ENCODE peak calls at places on chromosomes 7 and 10, in four cellular contexts. E, S, Z and R are unnamed samples.

GRCh38 chr10:58318346-58318745 is 16.5 kb upstream of the UBE2D1 start:
- DNase-seq in S (no peak), Z (no peak), E (no peak), R (no peak)

GRCh38 chr7:102472126-102473041 is 6.3 kb downstream of the POLR2J start:
- DNase-seq in S (peak; percentile 50), Z (no peak), E (no peak), R (no peak)

GRCh38 chr7:91089382-91089963 is 174.8 kb upstream of the FZD1 start:
- DNase-seq in S (peak; percentile 32), E (peak; percentile 24), Z (peak; percentile 16), R (no peak)

GRCh38 chr7:133530682-133531081 is 277.8 kb downstream of the EXOC4 start:
- DNase-seq in Z (no peak), S (no peak), E (no peak), R (no peak)

GRCh38 chr7:4066626-4067475 is 615.2 kb upstream of the FOXK1 start:
- DNase-seq in S (no peak), Z (no peak), E (no peak), R (no peak)

GRCh38 chr10:113538131-113538530 is 14.7 kb upstream of the HABP2 start:
- DNase-seq in E (no peak), Z (no peak), S (no peak), R (no peak)

GRCh38 chr7:31095286-31096197 is 43.4 kb downstream of the ADCYAP1R1 start:
- DNase-seq in Z (no peak), E (no peak), S (no peak), R (no peak)

GRCh38 chr10:59508296-59508695 is 145.9 kb upstream of the FAM13C start:
- DNase-seq in E (no peak), S (no peak), Z (no peak), R (no peak)

GRCh38 chr7:81478664-81479063 is 291.2 kb downstream of the HGF start:
- DNase-seq in S (no peak), E (no peak), Z (peak; percentile 77), R (no peak)

GRCh38 chr10:77637474-77637985 is at the start of gene KCNMA1:
- DNase-seq in S (no peak), Z (no peak), E (peak; percentile 55), R (no peak)

GRCh38 chr10:93590638-93591037 is 10.4 kb downstream of the RBP4 start:
- DNase-seq in Z (no peak), E (no peak), S (no peak), R (no peak)

GRCh38 chr7:38465946-38466345 is 165.2 kb downstream of the AMPH start:
- DNase-seq in S (no peak), Z (no peak), E (no peak), R (no peak)

GRCh38 chr10:23694921-23695824 is 256.3 kb downstream of the OTUD1 start:
- DNase-seq in S (no peak), Z (no peak), E (no peak), R (no peak)

GRCh38 chr7:400901-401485 is 111.0 kb downstream of the FOXL3 start:
- DNase-seq in S (no peak), Z (no peak), E (no peak), R (no peak)

GRCh38 chr10:116241642-116242405 is 31.2 kb downstream of the GFRA1 start:
- DNase-seq in E (no peak), Z (no peak), S (no peak), R (no peak)

GRCh38 chr10:132167976-132168375 is 18.8 kb upstream of the DPYSL4 start:
- DNase-seq in Z (no peak), S (no peak), E (no peak), R (no peak)

GRCh38 chr7:44307301-44307900 is 18.0 kb downstream of the CAMK2B start:
- DNase-seq in S (peak; percentile 24), Z (peak; percentile 16), E (peak; percentile 59), R (no peak)

GRCh38 chr7:29278362-29279070 is 83.9 kb downstream of the CHN2 start:
- DNase-seq in E (no peak), Z (no peak), S (no peak), R (no peak)

GRCh38 chr10:44928462-44928861 is 17.3 kb downstream of the TMEM72 start:
- DNase-seq in S (no peak), Z (no peak), E (no peak), R (no peak)

GRCh38 chr10:132387723-132388210 is 9.2 kb upstream of the PWWP2B start:
- DNase-seq in Z (peak; percentile 29), E (peak; percentile 41), S (peak; percentile 89), R (no peak)

GRCh38 chr7:136278057-136278456 is 300.9 kb upstream of the MTPN start:
- DNase-seq in S (no peak), Z (no peak), E (no peak), R (no peak)

GRCh38 chr7:1193593-1194424 is 33.8 kb upstream of the ZFAND2A start:
- DNase-seq in Z (no peak), S (no peak), E (peak; percentile 69), R (no peak)

GRCh38 chr10:58356756-58357155 is 21.9 kb downstream of the UBE2D1 start:
- DNase-seq in E (no peak), Z (no peak), S (no peak), R (no peak)

GRCh38 chr10:6200588-6201510 is 1.9 kb upstream of the PFKFB3 start:
- DNase-seq in Z (peak; percentile 56), E (peak; percentile 33), S (peak; percentile 31), R (no peak)

GRCh38 chr10:9189448-9189847 is 1135.0 kb downstream of the GATA3 start:
- DNase-seq in E (no peak), Z (no peak), S (no peak), R (no peak)

GRCh38 chr7:191105-192034 is 1.0 kb upstream of the FAM20C start:
- DNase-seq in E (peak; percentile 52), Z (no peak), S (no peak), R (no peak)

GRCh38 chr7:137160236-137160635 is 183.3 kb downstream of the PTN start:
- DNase-seq in E (no peak), Z (no peak), S (no peak), R (no peak)

GRCh38 chr7:21611129-21611528 is 68.3 kb downstream of the DNAH11 start:
- DNase-seq in S (no peak), E (no peak), Z (no peak), R (no peak)

GRCh38 chr7:30594055-30594539 is 581 bp upstream of the GARS1 start:
- DNase-seq in E (peak; percentile 76), S (peak; percentile 41), Z (peak; percentile 60), R (peak; percentile 23)

GRCh38 chr7:1696671-1697498 is 26.8 kb downstream of the ELFN1 start:
- DNase-seq in E (no peak), Z (no peak), S (no peak), R (no peak)

GRCh38 chr7:116222501-116222900 is 12.2 kb downstream of the TES start:
- DNase-seq in E (no peak), Z (no peak), S (no peak), R (no peak)

DNA sequence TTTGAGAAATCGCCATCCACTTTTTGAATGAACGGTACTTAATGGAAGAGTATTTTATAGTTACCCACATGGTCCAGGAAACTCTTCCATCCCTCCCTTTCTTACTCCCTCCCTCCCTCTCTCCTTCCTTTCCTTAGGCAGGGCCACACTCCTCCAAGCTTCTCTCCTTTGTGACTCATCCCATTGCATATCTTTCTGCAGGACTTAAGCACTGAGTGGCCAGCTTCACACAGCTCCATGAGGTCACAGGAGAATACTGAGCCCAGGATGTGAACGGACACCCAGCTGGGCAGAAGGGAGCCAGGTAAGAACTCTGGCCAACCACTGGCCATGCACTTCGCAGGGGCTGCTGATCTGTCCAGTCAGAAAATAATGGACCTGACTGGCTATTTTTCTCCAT is 189.7 kb upstream of the ADCY1 start:
- DNase-seq in E (peak; percentile 60), S (no peak), Z (no peak), R (no peak)
- TF ChIP-seq CHD4 in E (no peak), S (no peak), Z (no peak), R (no peak)

DNA sequence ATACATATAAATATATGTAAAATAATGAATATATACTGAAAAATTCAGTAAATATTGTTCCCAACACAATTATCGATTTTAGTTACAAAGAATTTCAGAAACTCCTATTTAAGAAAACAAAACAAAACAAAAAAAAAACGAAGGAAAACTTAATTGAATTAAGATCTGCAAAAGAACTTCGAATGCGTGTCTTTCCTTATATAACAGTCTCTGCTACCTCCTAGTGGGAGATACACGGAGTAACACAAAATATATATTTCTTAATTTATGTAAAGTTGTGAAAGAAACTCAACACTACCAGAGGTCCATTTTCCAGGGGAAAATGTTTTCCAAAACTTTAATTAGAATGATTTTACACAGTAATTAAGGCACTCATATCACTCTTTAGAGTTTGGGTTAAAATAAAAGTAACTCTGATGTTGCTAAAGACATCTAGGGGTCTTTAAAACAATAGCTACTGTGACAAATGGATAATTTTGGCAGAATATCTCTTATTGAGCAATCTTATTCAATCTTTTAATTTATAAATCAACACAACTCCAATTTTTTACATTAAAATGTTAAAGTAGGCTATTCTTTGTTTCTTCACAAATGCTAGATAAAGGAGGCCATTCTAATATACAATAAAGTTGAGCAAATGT is 41.6 kb downstream of the NEBL start:
- DNase-seq in Z (peak; percentile 28), S (peak; percentile 12), E (peak; percentile 36), R (no peak)
- TF ChIP-seq CHD4 in Z (no peak), S (no peak), E (no peak), R (no peak)

GRCh38 chr10:89556590-89556989 is 21.2 kb upstream of the SLC16A12 start:
- DNase-seq in S (no peak), Z (no peak), E (no peak), R (no peak)
- TF ChIP-seq CHD4 in S (no peak), Z (no peak), E (no peak), R (no peak)

GRCh38 chr7:129556607-129557120 is 54.3 kb downstream of the SMKR1 start:
- DNase-seq in E (no peak), Z (peak; percentile 33), S (no peak), R (no peak)

GRCh38 chr7:129560831-129561230 is 50.7 kb upstream of the NRF1 start:
- DNase-seq in Z (no peak), S (no peak), E (no peak), R (no peak)

GRCh38 chr7:129561677-129562424 is 49.7 kb upstream of the NRF1 start:
- DNase-seq in E (no peak), Z (no peak), S (no peak), R (no peak)

GRCh38 chr7:129557686-129558481 is 53.6 kb upstream of the NRF1 start:
- DNase-seq in S (no peak), Z (no peak), E (no peak), R (no peak)

DNA sequence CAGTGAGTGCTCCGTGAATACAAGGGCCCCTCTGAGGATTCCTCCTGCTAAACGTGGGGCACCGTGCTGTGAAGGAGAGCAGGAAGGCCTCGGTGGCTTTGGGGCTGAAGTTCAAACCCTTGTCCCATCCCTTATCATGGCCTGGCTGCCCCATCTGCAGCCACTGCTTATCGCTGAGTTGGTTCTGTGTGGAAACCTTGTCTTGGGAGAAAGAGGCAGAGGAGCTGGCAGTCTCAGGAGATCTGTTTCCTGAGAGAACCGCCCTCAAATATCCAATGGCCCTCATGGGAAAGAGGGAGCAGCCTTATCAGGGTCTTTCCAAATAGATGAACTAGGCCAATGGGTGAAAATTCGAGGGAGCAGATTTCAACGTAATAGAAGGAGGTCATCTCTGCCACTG is 52.0 kb upstream of the NRF1 start:
- DNase-seq in E (no peak), S (peak; percentile 73), Z (no peak), R (no peak)
- TF ChIP-seq CHD4 in E (no peak), S (no peak), Z (no peak), R (no peak)

DNA sequence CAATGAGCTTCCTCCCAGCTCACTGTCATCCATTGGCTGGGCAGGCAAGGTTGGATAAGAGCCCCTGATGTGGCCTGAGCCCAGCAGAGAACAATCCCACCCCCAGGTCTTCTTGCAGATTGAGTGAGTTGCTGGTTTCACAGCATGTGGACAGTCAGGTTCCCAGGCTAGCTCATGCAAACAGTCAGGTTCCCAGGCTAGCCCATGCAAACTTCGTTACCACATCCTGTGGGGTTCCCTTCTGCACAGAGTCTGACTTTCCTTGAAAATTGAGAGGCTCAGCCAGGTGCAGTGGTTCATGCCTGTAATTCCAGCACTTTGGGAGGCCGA is 67.1 kb downstream of the TMEM130 start:
- DNase-seq in E (no peak), Z (no peak), S (no peak), R (peak; percentile 79)
- TF ChIP-seq CHD4 in E (no peak), Z (no peak), S (no peak), R (peak; percentile 66)